ENCODE peak calls at places on chromosomes 6 and 20, in eight cellular contexts. T is fibroblast of pulmonary artery, L is Peyer's patch, V is NCI-H2081, J is Kasumi-1, M is amygdala, C is nephron progenitor cell, S is T-cell. P is an unnamed sample.
A peak's percentile ranks its signal among the peaks of the same experiment; 100 is the strongest.

GRCh38 chr20:16125810-16126209 is 447.4 kb downstream of the KIF16B start:
- DNase-seq in T (no peak), L (no peak), V (no peak), J (no peak), M (no peak), C (no peak), S (no peak), P (no peak)

GRCh38 chr20:15253431-15253830 is 916.0 kb upstream of the FLRT3 start:
- DNase-seq in T (no peak), L (no peak), V (no peak), J (no peak), M (no peak), C (no peak), S (no peak), P (no peak)

GRCh38 chr20:34600892-34601653 is 42.6 kb downstream of the MAP1LC3A start:
- DNase-seq in T (no peak), L (no peak), V (no peak), J (no peak), M (no peak), C (no peak), S (no peak), P (no peak)

GRCh38 chr20:36396847-36397246 is 90.7 kb downstream of the DLGAP4 start:
- DNase-seq in T (no peak), L (no peak), V (no peak), J (no peak), M (no peak), C (no peak), S (no peak), P (no peak)

GRCh38 chr6:38567436-38567835 is 72.3 kb downstream of the BTBD9 start:
- DNase-seq in T (peak; percentile 90), L (peak; percentile 51), V (peak; percentile 42), J (no peak), M (no peak), C (no peak), S (no peak), P (no peak)

GRCh38 chr6:85436408-85436807 is 13.5 kb upstream of the NT5E start:
- DNase-seq in T (no peak), L (no peak), V (no peak), J (no peak), M (no peak), C (no peak), S (no peak), P (no peak)

GRCh38 chr6:23523771-23524170 is 602.2 kb upstream of the NRSN1 start:
- DNase-seq in T (no peak), L (no peak), V (no peak), J (no peak), M (no peak), C (no peak), S (no peak), P (no peak)

GRCh38 chr6:99613705-99614429 is 7.2 kb downstream of the PRDM13 start:
- DNase-seq in T (no peak), L (no peak), V (peak; percentile 44), J (peak; percentile 60), M (no peak), C (peak; percentile 52), S (no peak), P (no peak)

GRCh38 chr6:163147988-163148387 is 266.5 kb upstream of the QKI start:
- DNase-seq in T (peak; percentile 1), L (no peak), V (no peak), J (no peak), M (no peak), C (no peak), S (no peak), P (no peak)

GRCh38 chr6:37794825-37795224 is 24.7 kb upstream of the ZFAND3 start:
- DNase-seq in T (no peak), L (no peak), V (no peak), J (no peak), M (no peak), C (no peak), S (no peak), P (no peak)

GRCh38 chr20:34249291-34249690 is 8.1 kb downstream of the ASIP start:
- DNase-seq in T (peak; percentile 31), L (no peak), V (no peak), J (peak; percentile 84), M (no peak), C (no peak), S (no peak), P (no peak)

GRCh38 chr6:7200598-7201443 is 93.1 kb downstream of the RREB1 start:
- DNase-seq in T (no peak), L (no peak), V (no peak), J (no peak), M (no peak), C (no peak), S (no peak), P (peak; percentile 56)

GRCh38 chr20:8361008-8361652 is 229.1 kb downstream of the PLCB1 start:
- DNase-seq in T (peak; percentile 45), L (no peak), V (no peak), J (peak; percentile 10), M (no peak), C (no peak), S (no peak), P (no peak)

GRCh38 chr6:24664049-24664987 is 2.4 kb downstream of the TDP2 start:
- DNase-seq in T (no peak), L (peak; percentile 61), V (no peak), J (no peak), M (no peak), C (no peak), S (no peak), P (no peak)

GRCh38 chr6:13368079-13368478 is 39.7 kb upstream of the TBC1D7 start:
- DNase-seq in T (no peak), L (no peak), V (no peak), J (no peak), M (no peak), C (no peak), S (no peak), P (no peak)

GRCh38 chr6:12222405-12223366 is 67.5 kb upstream of the EDN1 start:
- DNase-seq in T (no peak), L (no peak), V (no peak), J (no peak), M (no peak), C (no peak), S (no peak), P (no peak)

GRCh38 chr20:64065973-64066341 is 3.0 kb downstream of the TCEA2 start:
- DNase-seq in T (peak; percentile 58), L (peak; percentile 87), V (no peak), J (no peak), M (no peak), C (no peak), S (peak; percentile 68), P (peak; percentile 75)

GRCh38 chr20:48786916-48787676 is 40.7 kb downstream of the PREX1 start:
- DNase-seq in T (no peak), L (no peak), V (no peak), J (no peak), M (no peak), C (peak; percentile 63), S (no peak), P (no peak)

GRCh38 chr20:64157878-64158277 is 6.4 kb upstream of the MYT1 start:
- DNase-seq in T (no peak), L (no peak), V (no peak), J (no peak), M (no peak), C (no peak), S (no peak), P (no peak)

GRCh38 chr6:149221774-149222070 is 95.8 kb upstream of the TAB2 start:
- DNase-seq in T (peak; percentile 24), L (no peak), V (no peak), J (no peak), M (no peak), C (no peak), S (no peak), P (no peak)

GRCh38 chr20:38745757-38746156 is 2.5 kb upstream of the ACTR5 start:
- DNase-seq in T (no peak), L (no peak), V (no peak), J (no peak), M (no peak), C (no peak), S (no peak), P (no peak)

GRCh38 chr20:56974499-56975250 is 291.8 kb downstream of the BMP7 start:
- DNase-seq in T (peak; percentile 57), L (no peak), V (no peak), J (peak; percentile 17), M (no peak), C (peak; percentile 71), S (no peak), P (peak; percentile 31)

GRCh38 chr20:47276856-47277541 is 79.5 kb downstream of the ZMYND8 start:
- DNase-seq in T (peak; percentile 69), L (no peak), V (peak; percentile 37), J (no peak), M (peak; percentile 7), C (no peak), S (no peak), P (no peak)

GRCh38 chr6:157443066-157443800 is 62.2 kb downstream of the ZDHHC14 start:
- DNase-seq in T (peak; percentile 62), L (no peak), V (no peak), J (no peak), M (no peak), C (no peak), S (no peak), P (no peak)

GRCh38 chr6:88368071-88368787 is 202.1 kb upstream of the CNR1 start:
- DNase-seq in T (peak; percentile 85), L (no peak), V (no peak), J (no peak), M (no peak), C (no peak), S (no peak), P (no peak)

GRCh38 chr6:169983651-169984050 is 232.2 kb downstream of the ERMARD start:
- DNase-seq in T (no peak), L (peak; percentile 27), V (no peak), J (no peak), M (no peak), C (no peak), S (no peak), P (no peak)

GRCh38 chr6:170048615-170049256 is 242.1 kb downstream of the DLL1 start:
- DNase-seq in T (no peak), L (peak; percentile 82), V (no peak), J (peak; percentile 89), M (no peak), C (no peak), S (peak; percentile 22), P (no peak)

GRCh38 chr20:61801857-61802442 is 263.7 kb downstream of the TAF4 start:
- DNase-seq in T (no peak), L (no peak), V (no peak), J (no peak), M (no peak), C (no peak), S (no peak), P (no peak)

GRCh38 chr6:88623531-88623930 is 339.9 kb downstream of the RNGTT start:
- DNase-seq in T (no peak), L (no peak), V (no peak), J (no peak), M (no peak), C (no peak), S (no peak), P (no peak)

GRCh38 chr6:161367472-161367871 is 93.6 kb upstream of the AGPAT4 start:
- DNase-seq in T (no peak), L (peak; percentile 76), V (no peak), J (no peak), M (no peak), C (no peak), S (no peak), P (no peak)

GRCh38 chr20:54086444-54087134 is 16.2 kb upstream of the BCAS1 start:
- DNase-seq in T (peak; percentile 24), L (no peak), V (no peak), J (no peak), M (no peak), C (no peak), S (no peak), P (no peak)

GRCh38 chr6:93418113-93418447 is 1.3 kb downstream of the EPHA7 start:
- DNase-seq in T (no peak), L (no peak), V (no peak), J (no peak), M (no peak), C (no peak), S (no peak), P (no peak)